ENCODE peak calls at places on chromosomes 13 and 19, in four cellular contexts. One of them, this sample, is unnamed.

GRCh38 chr13:23851106-23851505 is 38.1 kb downstream of the MIPEP start:
- DNase-seq in tibial nerve: no peak
- DNase-seq in ovary: no peak
- DNase-seq in IMR-90: peak
- DNase-seq in this sample: no peak

GRCh38 chr13:114155923-114156883 is 22.9 kb upstream of the CFAP97D2 start:
- DNase-seq in tibial nerve: no peak
- DNase-seq in ovary: no peak
- DNase-seq in IMR-90: no peak
- DNase-seq in this sample: no peak

GRCh38 chr13:109100705-109101104 is 471.3 kb downstream of the MYO16 start:
- DNase-seq in tibial nerve: no peak
- DNase-seq in ovary: no peak
- DNase-seq in IMR-90: no peak
- DNase-seq in this sample: no peak

GRCh38 chr13:84917252-84917878 is 881.9 kb downstream of the SLITRK6 start:
- DNase-seq in tibial nerve: no peak
- DNase-seq in ovary: no peak
- DNase-seq in IMR-90: peak
- DNase-seq in this sample: no peak

GRCh38 chr19:57642396-57643046 is 9.6 kb downstream of the ZNF211 start:
- DNase-seq in tibial nerve: no peak
- DNase-seq in ovary: no peak
- DNase-seq in IMR-90: no peak
- DNase-seq in this sample: no peak

GRCh38 chr13:61536443-61536842 is 120.8 kb upstream of the PCDH20 start:
- DNase-seq in tibial nerve: no peak
- DNase-seq in ovary: no peak
- DNase-seq in IMR-90: no peak
- DNase-seq in this sample: no peak

GRCh38 chr19:57068921-57069697 is 50.7 kb upstream of the USP29 start:
- DNase-seq in tibial nerve: no peak
- DNase-seq in ovary: peak
- DNase-seq in IMR-90: no peak
- DNase-seq in this sample: no peak

GRCh38 chr13:75365724-75366173 is 116.2 kb downstream of the TBC1D4 start:
- DNase-seq in tibial nerve: no peak
- DNase-seq in ovary: no peak
- DNase-seq in IMR-90: peak
- DNase-seq in this sample: no peak

GRCh38 chr13:33236021-33236420 is 49.5 kb downstream of the STARD13 start:
- DNase-seq in tibial nerve: no peak
- DNase-seq in ovary: no peak
- DNase-seq in IMR-90: peak
- DNase-seq in this sample: no peak

GRCh38 chr19:801861-802496 is 4.7 kb downstream of the PTBP1 start:
- DNase-seq in tibial nerve: no peak
- DNase-seq in ovary: peak
- DNase-seq in IMR-90: peak
- DNase-seq in this sample: no peak

GRCh38 chr13:26785845-26786630 is 25.5 kb upstream of the GPR12 start:
- DNase-seq in tibial nerve: no peak
- DNase-seq in ovary: no peak
- DNase-seq in IMR-90: no peak
- DNase-seq in this sample: peak

GRCh38 chr13:91356919-91357612 is 9.6 kb downstream of the MIR17HG start:
- DNase-seq in tibial nerve: no peak
- DNase-seq in ovary: no peak
- DNase-seq in IMR-90: no peak
- DNase-seq in this sample: no peak

GRCh38 chr13:21435710-21436151 is 23.4 kb downstream of the ZDHHC20 start:
- DNase-seq in tibial nerve: no peak
- DNase-seq in ovary: peak
- DNase-seq in IMR-90: peak
- DNase-seq in this sample: no peak

GRCh38 chr13:102240110-102240509 is 161.7 kb downstream of the FGF14 start:
- DNase-seq in tibial nerve: no peak
- DNase-seq in ovary: no peak
- DNase-seq in IMR-90: no peak
- DNase-seq in this sample: no peak

GRCh38 chr13:98050041-98050466 is 92.8 kb upstream of the FARP1 start:
- DNase-seq in tibial nerve: no peak
- DNase-seq in ovary: no peak
- DNase-seq in IMR-90: peak
- DNase-seq in this sample: no peak

GRCh38 chr19:4375620-4376228 is 24.6 kb downstream of the SH3GL1 start:
- DNase-seq in tibial nerve: no peak
- DNase-seq in ovary: peak
- DNase-seq in IMR-90: peak
- DNase-seq in this sample: peak

GRCh38 chr19:16628984-16629691 is 1.1 kb upstream of the MED26 start:
- DNase-seq in tibial nerve: no peak
- DNase-seq in ovary: peak
- DNase-seq in IMR-90: peak
- DNase-seq in this sample: no peak

GRCh38 chr13:45092668-45093067 is 27.6 kb upstream of the GTF2F2 start:
- DNase-seq in tibial nerve: no peak
- DNase-seq in ovary: no peak
- DNase-seq in IMR-90: no peak
- DNase-seq in this sample: no peak

GRCh38 chr19:46932346-46932745 is 71.5 kb downstream of the ARHGAP35 start:
- DNase-seq in tibial nerve: no peak
- DNase-seq in ovary: no peak
- DNase-seq in IMR-90: peak
- DNase-seq in this sample: no peak

GRCh38 chr19:28425431-28425931 is 787.5 kb downstream of the UQCRFS1 start:
- DNase-seq in tibial nerve: no peak
- DNase-seq in ovary: no peak
- DNase-seq in IMR-90: no peak
- DNase-seq in this sample: no peak

GRCh38 chr13:27358420-27358819 is 66.0 kb upstream of the GTF3A start:
- DNase-seq in tibial nerve: no peak
- DNase-seq in ovary: no peak
- DNase-seq in IMR-90: no peak
- DNase-seq in this sample: no peak

GRCh38 chr13:97976551-97977375 is 23.3 kb downstream of the IPO5 start:
- DNase-seq in tibial nerve: no peak
- DNase-seq in ovary: peak
- DNase-seq in IMR-90: no peak
- DNase-seq in this sample: no peak

GRCh38 chr19:42254083-42254849 is 662 bp downstream of the ERF start:
- DNase-seq in tibial nerve: peak
- DNase-seq in ovary: peak
- DNase-seq in IMR-90: peak
- DNase-seq in this sample: peak

DNA sequence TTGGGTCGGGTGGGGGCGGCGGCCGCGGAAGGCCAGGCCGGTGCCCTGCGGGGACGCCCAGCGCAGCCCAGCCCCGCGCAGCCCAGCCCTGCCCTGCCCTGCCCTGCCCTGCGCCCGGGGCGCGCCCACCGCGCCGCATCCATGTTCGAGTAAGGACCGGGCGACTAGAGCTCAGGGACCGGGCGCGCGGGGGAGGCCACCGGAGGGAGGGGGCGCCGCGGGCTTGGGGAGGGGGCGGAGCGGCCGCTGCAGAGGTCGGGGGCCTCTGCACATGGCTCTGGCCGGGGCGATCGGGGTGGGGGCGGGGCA is 169 bp downstream of the GRAMD1A start:
- DNase-seq in tibial nerve: no peak
- DNase-seq in ovary: no peak
- DNase-seq in IMR-90: no peak
- DNase-seq in this sample: no peak
- TF ChIP-seq POLR2A in tibial nerve: no peak
- TF ChIP-seq POLR2A in ovary: no peak
- TF ChIP-seq POLR2A in IMR-90: no peak
- TF ChIP-seq POLR2A in this sample: no peak

DNA sequence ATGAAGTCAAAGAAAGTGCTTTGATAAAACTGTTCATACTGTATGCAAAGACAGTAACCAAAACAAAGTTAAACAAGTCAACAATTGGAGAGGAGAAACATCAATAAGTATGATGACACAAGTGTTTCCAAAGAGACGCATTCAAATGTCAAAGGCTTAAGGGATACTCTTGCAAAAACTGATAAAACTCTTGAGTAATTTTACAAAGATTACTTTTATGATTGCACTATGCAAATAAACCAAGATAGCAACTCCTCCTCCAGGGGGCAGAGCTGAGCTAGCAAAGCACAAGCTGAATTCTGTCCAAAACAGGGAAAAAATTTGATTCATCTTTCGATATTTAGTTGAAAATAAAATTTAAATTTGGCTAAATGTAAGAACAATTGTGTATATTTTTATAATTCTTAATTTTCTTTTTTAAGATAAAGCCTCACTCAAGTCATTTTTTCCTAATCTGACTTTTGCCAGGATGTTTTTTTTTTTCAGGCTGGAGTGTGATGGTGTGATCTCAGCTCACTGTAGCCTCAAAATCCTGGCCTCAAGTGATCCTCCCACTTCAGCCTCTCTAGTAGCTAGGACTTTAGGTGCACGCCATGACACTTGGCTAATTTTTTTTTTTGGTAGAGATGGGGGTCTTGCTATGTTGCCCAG is 84.0 kb downstream of the MZT1 start:
- DNase-seq in tibial nerve: peak
- DNase-seq in ovary: no peak
- DNase-seq in IMR-90: peak
- DNase-seq in this sample: peak
- TF ChIP-seq CTCF in tibial nerve: peak
- TF ChIP-seq CTCF in ovary: no peak
- TF ChIP-seq CTCF in IMR-90: peak
- TF ChIP-seq CTCF in this sample: peak

DNA sequence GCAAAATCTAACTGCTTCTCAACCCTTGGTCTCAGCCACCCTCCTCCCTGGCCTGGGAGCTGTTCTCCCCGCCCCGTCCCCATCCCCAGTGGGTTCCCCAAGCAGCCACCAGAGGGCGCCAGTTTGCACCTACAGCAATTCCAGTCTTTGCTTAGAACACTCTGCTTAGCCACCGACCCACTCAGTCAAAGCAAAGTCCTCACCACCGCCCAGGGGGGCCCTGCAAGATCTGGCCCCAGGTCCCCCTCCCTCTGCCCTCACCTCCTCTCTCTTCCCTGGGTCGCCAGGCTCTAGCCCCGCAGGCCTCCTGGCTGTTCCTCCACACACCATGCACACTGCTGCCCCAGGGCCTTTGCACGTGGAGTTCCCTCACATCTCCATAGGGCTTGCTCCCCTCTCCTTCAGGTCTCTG is 12.4 kb downstream of the TMEM143 start:
- DNase-seq in tibial nerve: peak
- DNase-seq in ovary: peak
- DNase-seq in IMR-90: peak
- DNase-seq in this sample: peak
- H3K4me3 ChIP-seq in tibial nerve: no peak
- H3K4me3 ChIP-seq in ovary: no peak
- H3K4me3 ChIP-seq in IMR-90: no peak
- H3K4me3 ChIP-seq in this sample: no peak

GRCh38 chr19:38850231-38850975 is 617 bp upstream of the HNRNPL start:
- DNase-seq in tibial nerve: peak
- DNase-seq in ovary: peak
- DNase-seq in IMR-90: peak
- DNase-seq in this sample: peak
- TF ChIP-seq POLR2A in tibial nerve: peak
- TF ChIP-seq POLR2A in ovary: peak
- TF ChIP-seq POLR2A in IMR-90: peak
- TF ChIP-seq POLR2A in this sample: peak

GRCh38 chr19:10166046-10166445 is 28.7 kb downstream of the DNMT1 start:
- DNase-seq in tibial nerve: no peak
- DNase-seq in ovary: no peak
- DNase-seq in IMR-90: no peak
- DNase-seq in this sample: no peak

GRCh38 chr19:10168386-10168948 is 26.3 kb downstream of the DNMT1 start:
- DNase-seq in tibial nerve: no peak
- DNase-seq in ovary: no peak
- DNase-seq in IMR-90: peak
- DNase-seq in this sample: no peak

GRCh38 chr19:10163557-10163956 is 31.2 kb downstream of the DNMT1 start:
- DNase-seq in tibial nerve: no peak
- DNase-seq in ovary: no peak
- DNase-seq in IMR-90: no peak
- DNase-seq in this sample: no peak

GRCh38 chr19:10167459-10167858 is 27.3 kb downstream of the DNMT1 start:
- DNase-seq in tibial nerve: no peak
- DNase-seq in ovary: no peak
- DNase-seq in IMR-90: no peak
- DNase-seq in this sample: no peak
- TF ChIP-seq CTCF in tibial nerve: no peak
- TF ChIP-seq CTCF in ovary: no peak
- TF ChIP-seq CTCF in IMR-90: no peak
- TF ChIP-seq CTCF in this sample: no peak

This sample was measured in Peyer's patch.